ENCODE peak calls at places on chromosomes 4 and X, in four cellular contexts. One of them, this sample, is unnamed.

GRCh38 chrX:130172127-130172834 is 519 bp downstream of the RAB33A start:
- DNase-seq in fibroblast of the aortic adventitia: no peak
- DNase-seq in nephron progenitor cell: peak; percentile 14
- DNase-seq in Peyer's patch: no peak
- DNase-seq in this sample: no peak

GRCh38 chrX:14777484-14777883 is 95.4 kb downstream of the FANCB start:
- DNase-seq in fibroblast of the aortic adventitia: peak; percentile 73
- DNase-seq in nephron progenitor cell: no peak
- DNase-seq in Peyer's patch: no peak
- DNase-seq in this sample: peak; percentile 9

GRCh38 chrX:14409341-14409740 is 120.0 kb upstream of the GLRA2 start:
- DNase-seq in fibroblast of the aortic adventitia: no peak
- DNase-seq in nephron progenitor cell: no peak
- DNase-seq in Peyer's patch: no peak
- DNase-seq in this sample: peak; percentile 33

GRCh38 chr4:140219567-140219966 is 65.6 kb upstream of the MAML3 start:
- DNase-seq in fibroblast of the aortic adventitia: no peak
- DNase-seq in nephron progenitor cell: no peak
- DNase-seq in Peyer's patch: no peak
- DNase-seq in this sample: no peak

GRCh38 chr4:188714907-188715306 is 575.7 kb downstream of the TRIML1 start:
- DNase-seq in fibroblast of the aortic adventitia: no peak
- DNase-seq in nephron progenitor cell: no peak
- DNase-seq in Peyer's patch: no peak
- DNase-seq in this sample: no peak

GRCh38 chr4:144584428-144584827 is 61.5 kb upstream of the HHIP start:
- DNase-seq in fibroblast of the aortic adventitia: no peak
- DNase-seq in nephron progenitor cell: no peak
- DNase-seq in Peyer's patch: no peak
- DNase-seq in this sample: no peak

GRCh38 chrX:41265615-41266014 is 68.3 kb upstream of the DDX3X start:
- DNase-seq in fibroblast of the aortic adventitia: peak; percentile 78
- DNase-seq in nephron progenitor cell: no peak
- DNase-seq in Peyer's patch: no peak
- DNase-seq in this sample: peak; percentile 83

GRCh38 chrX:136271300-136271699 is 20.1 kb upstream of the MAP7D3 start:
- DNase-seq in fibroblast of the aortic adventitia: no peak
- DNase-seq in nephron progenitor cell: no peak
- DNase-seq in Peyer's patch: no peak
- DNase-seq in this sample: no peak

GRCh38 chr4:119525005-119525749 is 103.4 kb downstream of the PDE5A start:
- DNase-seq in fibroblast of the aortic adventitia: peak; percentile 76
- DNase-seq in nephron progenitor cell: no peak
- DNase-seq in Peyer's patch: no peak
- DNase-seq in this sample: peak; percentile 75

GRCh38 chr4:7365472-7366179 is 69.1 kb downstream of the PSAPL1 start:
- DNase-seq in fibroblast of the aortic adventitia: no peak
- DNase-seq in nephron progenitor cell: no peak
- DNase-seq in Peyer's patch: no peak
- DNase-seq in this sample: no peak

GRCh38 chr4:38233727-38234478 is 273.7 kb downstream of the PTTG2 start:
- DNase-seq in fibroblast of the aortic adventitia: no peak
- DNase-seq in nephron progenitor cell: no peak
- DNase-seq in Peyer's patch: no peak
- DNase-seq in this sample: no peak

GRCh38 chrX:9195199-9195880 is 161.4 kb upstream of the FAM9B start:
- DNase-seq in fibroblast of the aortic adventitia: no peak
- DNase-seq in nephron progenitor cell: no peak
- DNase-seq in Peyer's patch: no peak
- DNase-seq in this sample: no peak

GRCh38 chrX:6732101-6732500 is 197.2 kb upstream of the VCX3A start:
- DNase-seq in fibroblast of the aortic adventitia: no peak
- DNase-seq in nephron progenitor cell: no peak
- DNase-seq in Peyer's patch: no peak
- DNase-seq in this sample: no peak

GRCh38 chr4:116058129-116058528 is 944.7 kb upstream of the NDST4 start:
- DNase-seq in fibroblast of the aortic adventitia: no peak
- DNase-seq in nephron progenitor cell: no peak
- DNase-seq in Peyer's patch: no peak
- DNase-seq in this sample: no peak

GRCh38 chr4:8044699-8045098 is 105.0 kb upstream of the AFAP1 start:
- DNase-seq in fibroblast of the aortic adventitia: no peak
- DNase-seq in nephron progenitor cell: peak; percentile 64
- DNase-seq in Peyer's patch: no peak
- DNase-seq in this sample: no peak

GRCh38 chrX:100928660-100929613 is at the start of gene XKRX:
- DNase-seq in fibroblast of the aortic adventitia: no peak
- DNase-seq in nephron progenitor cell: peak; percentile 69
- DNase-seq in Peyer's patch: peak; percentile 79
- DNase-seq in this sample: no peak

GRCh38 chr4:16032382-16032743 is 51.5 kb downstream of the PROM1 start:
- DNase-seq in fibroblast of the aortic adventitia: no peak
- DNase-seq in nephron progenitor cell: no peak
- DNase-seq in Peyer's patch: no peak
- DNase-seq in this sample: no peak

GRCh38 chrX:39983715-39984114 is 114.0 kb downstream of the BCOR start:
- DNase-seq in fibroblast of the aortic adventitia: no peak
- DNase-seq in nephron progenitor cell: no peak
- DNase-seq in Peyer's patch: no peak
- DNase-seq in this sample: no peak

GRCh38 chrX:129714581-129714980 is 24.2 kb upstream of the XPNPEP2 start:
- DNase-seq in fibroblast of the aortic adventitia: no peak
- DNase-seq in nephron progenitor cell: no peak
- DNase-seq in Peyer's patch: no peak
- DNase-seq in this sample: no peak

GRCh38 chr4:152072001-152072485 is 311.2 kb upstream of the GATB start:
- DNase-seq in fibroblast of the aortic adventitia: no peak
- DNase-seq in nephron progenitor cell: no peak
- DNase-seq in Peyer's patch: no peak
- DNase-seq in this sample: peak; percentile 55

GRCh38 chrX:53678667-53679066 is 7.9 kb downstream of the HUWE1 start:
- DNase-seq in fibroblast of the aortic adventitia: no peak
- DNase-seq in nephron progenitor cell: no peak
- DNase-seq in Peyer's patch: no peak
- DNase-seq in this sample: no peak

GRCh38 chr4:75011131-75011795 is 78.3 kb downstream of the PARM1 start:
- DNase-seq in fibroblast of the aortic adventitia: no peak
- DNase-seq in nephron progenitor cell: no peak
- DNase-seq in Peyer's patch: no peak
- DNase-seq in this sample: no peak

GRCh38 chr4:39348371-39349265 is 17.5 kb downstream of the RFC1 start:
- DNase-seq in fibroblast of the aortic adventitia: peak; percentile 37
- DNase-seq in nephron progenitor cell: no peak
- DNase-seq in Peyer's patch: no peak
- DNase-seq in this sample: peak; percentile 41

GRCh38 chrX:48071064-48071985 is at the start of gene ZNF630:
- DNase-seq in fibroblast of the aortic adventitia: peak; percentile 6
- DNase-seq in nephron progenitor cell: peak; percentile 49
- DNase-seq in Peyer's patch: peak; percentile 82
- DNase-seq in this sample: no peak

GRCh38 chr4:28966982-28967381 is 1753.2 kb upstream of the PCDH7 start:
- DNase-seq in fibroblast of the aortic adventitia: peak; percentile 33
- DNase-seq in nephron progenitor cell: no peak
- DNase-seq in Peyer's patch: no peak
- DNase-seq in this sample: peak; percentile 77

GRCh38 chrX:64206556-64207162 is 1.2 kb upstream of the AMER1 start:
- DNase-seq in fibroblast of the aortic adventitia: peak; percentile 73
- DNase-seq in nephron progenitor cell: no peak
- DNase-seq in Peyer's patch: peak; percentile 49
- DNase-seq in this sample: no peak

GRCh38 chrX:64204252-64204651 is 1.3 kb downstream of the AMER1 start:
- DNase-seq in fibroblast of the aortic adventitia: no peak
- DNase-seq in nephron progenitor cell: peak; percentile 19
- DNase-seq in Peyer's patch: peak; percentile 49
- DNase-seq in this sample: no peak

GRCh38 chrX:64204701-64205440 is 637 bp downstream of the AMER1 start:
- DNase-seq in fibroblast of the aortic adventitia: peak; percentile 24
- DNase-seq in nephron progenitor cell: peak; percentile 38
- DNase-seq in Peyer's patch: peak; percentile 56
- DNase-seq in this sample: no peak

GRCh38 chrX:64205441-64205734 is at the start of gene AMER1:
- DNase-seq in fibroblast of the aortic adventitia: no peak
- DNase-seq in nephron progenitor cell: no peak
- DNase-seq in Peyer's patch: no peak
- DNase-seq in this sample: no peak

DNA sequence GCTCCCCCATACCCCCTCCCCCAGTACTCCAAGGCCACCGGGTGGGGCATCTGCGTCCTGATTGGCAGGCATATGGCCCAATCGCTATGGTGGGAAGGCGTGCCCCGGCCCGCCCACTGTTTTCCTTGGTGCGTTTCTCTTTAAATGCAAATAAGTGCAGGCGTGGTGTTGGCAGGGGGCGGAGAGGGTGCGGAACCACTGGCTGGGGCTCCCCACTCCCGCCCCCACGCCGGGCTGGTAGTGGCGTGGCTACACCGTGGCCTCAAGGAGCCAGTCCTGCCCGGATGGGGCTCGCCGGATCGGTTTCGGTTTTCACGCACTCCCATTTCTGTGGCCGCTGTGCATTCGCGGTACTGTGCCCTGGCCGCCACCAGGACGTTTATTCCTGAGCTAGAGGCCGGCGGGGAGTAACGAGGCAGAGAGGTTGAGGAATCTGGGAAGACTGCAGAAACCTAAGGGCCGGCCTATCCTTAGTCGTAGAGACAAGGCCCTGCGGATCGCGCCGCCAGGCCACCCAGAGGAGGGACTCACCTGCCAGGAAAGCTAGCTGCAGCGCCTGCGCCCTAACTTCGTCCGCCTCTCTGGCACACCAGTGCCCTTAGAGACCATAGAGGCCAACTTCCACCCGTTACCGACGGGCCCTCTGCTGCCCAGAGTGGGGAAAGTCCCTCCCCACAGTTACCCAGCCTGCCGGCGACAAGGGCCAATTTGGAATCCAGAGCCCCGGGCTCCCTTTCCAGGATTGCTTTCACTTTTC is 405 bp upstream of the AMER1 start:
- DNase-seq in fibroblast of the aortic adventitia: peak; percentile 91
- DNase-seq in nephron progenitor cell: peak; percentile 90
- DNase-seq in Peyer's patch: peak; percentile 91
- DNase-seq in this sample: peak; percentile 90
- TF ChIP-seq CTCF in fibroblast of the aortic adventitia: no peak
- TF ChIP-seq CTCF in nephron progenitor cell: no peak
- TF ChIP-seq CTCF in Peyer's patch: peak; percentile 18
- TF ChIP-seq CTCF in this sample: no peak

GRCh38 chr4:6189511-6189910 is 10.8 kb downstream of the JAKMIP1 start:
- DNase-seq in fibroblast of the aortic adventitia: no peak
- DNase-seq in nephron progenitor cell: no peak
- DNase-seq in Peyer's patch: no peak
- DNase-seq in this sample: no peak

GRCh38 chr4:6192245-6192644 is 8.1 kb downstream of the JAKMIP1 start:
- DNase-seq in fibroblast of the aortic adventitia: no peak
- DNase-seq in nephron progenitor cell: no peak
- DNase-seq in Peyer's patch: no peak
- DNase-seq in this sample: no peak

GRCh38 chr4:6193399-6193798 is 7.0 kb downstream of the JAKMIP1 start:
- DNase-seq in fibroblast of the aortic adventitia: no peak
- DNase-seq in nephron progenitor cell: no peak
- DNase-seq in Peyer's patch: no peak
- DNase-seq in this sample: no peak

GRCh38 chr4:6190486-6190885 is 9.9 kb downstream of the JAKMIP1 start:
- DNase-seq in fibroblast of the aortic adventitia: no peak
- DNase-seq in nephron progenitor cell: no peak
- DNase-seq in Peyer's patch: no peak
- DNase-seq in this sample: no peak

DNA sequence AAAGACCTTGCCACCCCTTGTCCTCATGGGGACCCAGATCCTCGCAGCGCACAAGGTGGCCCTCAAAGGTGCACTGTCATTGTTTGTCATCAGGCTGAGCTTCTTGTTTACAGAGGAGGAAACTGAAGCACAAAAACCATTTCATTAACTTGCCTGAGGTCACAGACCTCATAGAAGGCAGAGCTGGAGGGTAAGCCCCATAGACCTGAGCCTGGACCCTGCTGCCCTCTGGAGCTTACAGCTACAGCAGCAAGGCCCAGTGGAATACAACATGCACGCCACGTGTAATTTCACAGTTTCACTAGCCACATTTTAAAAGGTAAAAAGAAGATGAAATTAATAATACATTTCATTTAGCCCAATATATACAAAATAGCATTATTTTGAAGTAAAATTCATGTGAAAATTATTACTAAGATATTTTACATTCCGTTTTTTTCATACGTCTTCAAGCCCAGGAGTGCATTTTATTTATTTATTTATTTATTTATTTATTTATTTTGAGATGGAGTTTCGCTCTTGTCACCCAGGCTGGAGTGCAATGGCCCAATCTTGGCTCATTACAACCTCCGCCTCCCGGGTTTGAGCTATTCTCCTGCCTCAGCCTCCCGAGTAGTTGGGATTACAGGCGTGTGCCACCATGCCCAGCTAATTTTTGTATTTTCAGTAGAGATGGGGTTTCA is 8.8 kb downstream of the JAKMIP1 start:
- DNase-seq in fibroblast of the aortic adventitia: no peak
- DNase-seq in nephron progenitor cell: no peak
- DNase-seq in Peyer's patch: no peak
- DNase-seq in this sample: no peak
- TF ChIP-seq CTCF in fibroblast of the aortic adventitia: no peak
- TF ChIP-seq CTCF in nephron progenitor cell: no peak
- TF ChIP-seq CTCF in Peyer's patch: no peak
- TF ChIP-seq CTCF in this sample: no peak

GRCh38 chrX:23692166-23692565 is 24.9 kb downstream of the PRDX4 start:
- DNase-seq in fibroblast of the aortic adventitia: no peak
- DNase-seq in nephron progenitor cell: no peak
- DNase-seq in Peyer's patch: no peak
- DNase-seq in this sample: no peak

GRCh38 chrX:23699636-23700194 is 32.4 kb downstream of the PRDX4 start:
- DNase-seq in fibroblast of the aortic adventitia: peak; percentile 19
- DNase-seq in nephron progenitor cell: no peak
- DNase-seq in Peyer's patch: no peak
- DNase-seq in this sample: no peak

GRCh38 chrX:23694606-23695005 is 27.3 kb downstream of the PRDX4 start:
- DNase-seq in fibroblast of the aortic adventitia: peak; percentile 65
- DNase-seq in nephron progenitor cell: peak; percentile 44
- DNase-seq in Peyer's patch: no peak
- DNase-seq in this sample: peak; percentile 26
- TF ChIP-seq CTCF in fibroblast of the aortic adventitia: peak; percentile 68
- TF ChIP-seq CTCF in nephron progenitor cell: peak; percentile 50
- TF ChIP-seq CTCF in Peyer's patch: peak; percentile 40
- TF ChIP-seq CTCF in this sample: peak; percentile 63

DNA sequence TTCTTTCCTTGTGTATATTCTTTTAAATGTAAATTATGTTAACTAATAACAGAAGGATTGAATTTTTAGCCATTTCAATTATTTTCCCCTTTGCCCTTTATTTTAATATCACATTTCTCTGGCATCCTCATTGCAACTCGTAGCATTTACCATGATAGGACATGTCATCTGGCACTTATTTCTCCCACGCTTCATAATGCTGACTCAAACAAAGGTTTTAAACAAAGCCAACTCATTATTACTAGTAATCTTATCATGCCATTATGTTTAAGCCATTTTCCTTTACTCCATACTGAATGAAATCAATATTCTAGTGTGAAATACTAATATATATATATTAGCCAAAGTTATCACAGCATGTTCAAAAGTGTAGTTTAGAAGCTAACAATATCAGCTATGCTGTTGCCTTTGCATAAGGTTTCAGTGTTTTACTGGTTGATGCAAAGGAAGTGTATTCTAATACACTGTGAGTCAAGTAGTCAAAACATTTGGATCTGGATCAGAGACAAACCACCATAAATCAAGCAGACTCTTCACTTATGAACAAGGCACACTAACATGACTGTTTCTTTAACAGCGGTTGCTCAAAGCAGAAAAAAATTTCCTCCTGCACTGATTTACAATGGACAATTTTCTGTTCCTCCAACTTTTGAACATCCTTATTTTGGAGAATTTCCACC is 281.6 kb downstream of the SLC7A11 start:
- DNase-seq in fibroblast of the aortic adventitia: peak; percentile 91
- DNase-seq in nephron progenitor cell: no peak
- DNase-seq in Peyer's patch: no peak
- DNase-seq in this sample: peak; percentile 70
- TF ChIP-seq CTCF in fibroblast of the aortic adventitia: no peak
- TF ChIP-seq CTCF in nephron progenitor cell: no peak
- TF ChIP-seq CTCF in Peyer's patch: no peak
- TF ChIP-seq CTCF in this sample: no peak

This sample was measured in HFFc6.